ENCODE peak calls at places on chromosomes 1 and 21, in seven cellular contexts. One of them, this sample, is unnamed.

GRCh38 chr1:84506729-84507453 is 510 bp upstream of the GNG5 start:
- DNase-seq in activated CD8-positive, alpha-beta memory T cell treated with anti-CD3 and anti-CD28 coated beads for 24 hours: no peak
- DNase-seq in GOT3: no peak
- DNase-seq in T-helper 2 cell: no peak
- DNase-seq in fibroblast of lung: no peak
- DNase-seq in NT2/D1: no peak
- DNase-seq in posterior cingulate gyrus: no peak
- DNase-seq in this sample: no peak

GRCh38 chr1:181737056-181737455 is 253.7 kb downstream of the CACNA1E start:
- DNase-seq in activated CD8-positive, alpha-beta memory T cell treated with anti-CD3 and anti-CD28 coated beads for 24 hours: no peak
- DNase-seq in GOT3: no peak
- DNase-seq in T-helper 2 cell: no peak
- DNase-seq in fibroblast of lung: no peak
- DNase-seq in NT2/D1: no peak
- DNase-seq in posterior cingulate gyrus: no peak
- DNase-seq in this sample: no peak

GRCh38 chr1:1578371-1578940 is 3.8 kb upstream of the SSU72 start:
- DNase-seq in activated CD8-positive, alpha-beta memory T cell treated with anti-CD3 and anti-CD28 coated beads for 24 hours: no peak
- DNase-seq in GOT3: no peak
- DNase-seq in T-helper 2 cell: no peak
- DNase-seq in fibroblast of lung: no peak
- DNase-seq in NT2/D1: no peak
- DNase-seq in posterior cingulate gyrus: peak; percentile 49
- DNase-seq in this sample: no peak

GRCh38 chr1:198220428-198220827 is 63.6 kb downstream of the NEK7 start:
- DNase-seq in activated CD8-positive, alpha-beta memory T cell treated with anti-CD3 and anti-CD28 coated beads for 24 hours: no peak
- DNase-seq in GOT3: no peak
- DNase-seq in T-helper 2 cell: no peak
- DNase-seq in fibroblast of lung: peak; percentile 79
- DNase-seq in NT2/D1: no peak
- DNase-seq in posterior cingulate gyrus: no peak
- DNase-seq in this sample: no peak

GRCh38 chr1:1832820-1833219 is 54.5 kb upstream of the NADK start:
- DNase-seq in activated CD8-positive, alpha-beta memory T cell treated with anti-CD3 and anti-CD28 coated beads for 24 hours: no peak
- DNase-seq in GOT3: no peak
- DNase-seq in T-helper 2 cell: no peak
- DNase-seq in fibroblast of lung: no peak
- DNase-seq in NT2/D1: no peak
- DNase-seq in posterior cingulate gyrus: no peak
- DNase-seq in this sample: no peak

GRCh38 chr1:202304370-202304769 is 37.4 kb downstream of the UBE2T start:
- DNase-seq in activated CD8-positive, alpha-beta memory T cell treated with anti-CD3 and anti-CD28 coated beads for 24 hours: no peak
- DNase-seq in GOT3: no peak
- DNase-seq in T-helper 2 cell: no peak
- DNase-seq in fibroblast of lung: no peak
- DNase-seq in NT2/D1: no peak
- DNase-seq in posterior cingulate gyrus: no peak
- DNase-seq in this sample: no peak

GRCh38 chr1:91004145-91004544 is 17.7 kb downstream of the ZNF644 start:
- DNase-seq in activated CD8-positive, alpha-beta memory T cell treated with anti-CD3 and anti-CD28 coated beads for 24 hours: no peak
- DNase-seq in GOT3: no peak
- DNase-seq in T-helper 2 cell: no peak
- DNase-seq in fibroblast of lung: no peak
- DNase-seq in NT2/D1: no peak
- DNase-seq in posterior cingulate gyrus: no peak
- DNase-seq in this sample: no peak

GRCh38 chr1:110407260-110408210 is at the start of gene LAMTOR5:
- DNase-seq in activated CD8-positive, alpha-beta memory T cell treated with anti-CD3 and anti-CD28 coated beads for 24 hours: peak; percentile 95
- DNase-seq in GOT3: peak; percentile 42
- DNase-seq in T-helper 2 cell: peak; percentile 75
- DNase-seq in fibroblast of lung: peak; percentile 94
- DNase-seq in NT2/D1: peak; percentile 78
- DNase-seq in posterior cingulate gyrus: peak; percentile 98
- DNase-seq in this sample: peak; percentile 38

GRCh38 chr1:73176902-73177301 is 894.6 kb upstream of the NEGR1 start:
- DNase-seq in activated CD8-positive, alpha-beta memory T cell treated with anti-CD3 and anti-CD28 coated beads for 24 hours: no peak
- DNase-seq in GOT3: no peak
- DNase-seq in T-helper 2 cell: no peak
- DNase-seq in fibroblast of lung: no peak
- DNase-seq in NT2/D1: peak; percentile 20
- DNase-seq in posterior cingulate gyrus: no peak
- DNase-seq in this sample: no peak

GRCh38 chr1:18618546-18619466 is 11.8 kb upstream of the PAX7 start:
- DNase-seq in activated CD8-positive, alpha-beta memory T cell treated with anti-CD3 and anti-CD28 coated beads for 24 hours: no peak
- DNase-seq in GOT3: no peak
- DNase-seq in T-helper 2 cell: no peak
- DNase-seq in fibroblast of lung: no peak
- DNase-seq in NT2/D1: no peak
- DNase-seq in posterior cingulate gyrus: no peak
- DNase-seq in this sample: no peak

GRCh38 chr1:30051777-30052176 is 671.6 kb downstream of the MATN1 start:
- DNase-seq in activated CD8-positive, alpha-beta memory T cell treated with anti-CD3 and anti-CD28 coated beads for 24 hours: no peak
- DNase-seq in GOT3: no peak
- DNase-seq in T-helper 2 cell: no peak
- DNase-seq in fibroblast of lung: no peak
- DNase-seq in NT2/D1: no peak
- DNase-seq in posterior cingulate gyrus: no peak
- DNase-seq in this sample: no peak

GRCh38 chr21:43031121-43031624 is 44.5 kb downstream of the CBS start:
- DNase-seq in activated CD8-positive, alpha-beta memory T cell treated with anti-CD3 and anti-CD28 coated beads for 24 hours: no peak
- DNase-seq in GOT3: no peak
- DNase-seq in T-helper 2 cell: no peak
- DNase-seq in fibroblast of lung: no peak
- DNase-seq in NT2/D1: no peak
- DNase-seq in posterior cingulate gyrus: peak; percentile 7
- DNase-seq in this sample: no peak

GRCh38 chr1:212127219-212127618 is 91.7 kb downstream of the DTL start:
- DNase-seq in activated CD8-positive, alpha-beta memory T cell treated with anti-CD3 and anti-CD28 coated beads for 24 hours: no peak
- DNase-seq in GOT3: no peak
- DNase-seq in T-helper 2 cell: no peak
- DNase-seq in fibroblast of lung: no peak
- DNase-seq in NT2/D1: peak; percentile 68
- DNase-seq in posterior cingulate gyrus: no peak
- DNase-seq in this sample: no peak

GRCh38 chr1:1759456-1760344 is 18.6 kb downstream of the NADK start:
- DNase-seq in activated CD8-positive, alpha-beta memory T cell treated with anti-CD3 and anti-CD28 coated beads for 24 hours: no peak
- DNase-seq in GOT3: no peak
- DNase-seq in T-helper 2 cell: no peak
- DNase-seq in fibroblast of lung: no peak
- DNase-seq in NT2/D1: no peak
- DNase-seq in posterior cingulate gyrus: no peak
- DNase-seq in this sample: no peak

GRCh38 chr1:154479764-154480421 is 22.1 kb upstream of the TDRD10 start:
- DNase-seq in activated CD8-positive, alpha-beta memory T cell treated with anti-CD3 and anti-CD28 coated beads for 24 hours: peak; percentile 79
- DNase-seq in GOT3: peak; percentile 16
- DNase-seq in T-helper 2 cell: no peak
- DNase-seq in fibroblast of lung: peak; percentile 90
- DNase-seq in NT2/D1: peak; percentile 75
- DNase-seq in posterior cingulate gyrus: no peak
- DNase-seq in this sample: peak; percentile 76

GRCh38 chr1:208201241-208201640 is 42.9 kb downstream of the PLXNA2 start:
- DNase-seq in activated CD8-positive, alpha-beta memory T cell treated with anti-CD3 and anti-CD28 coated beads for 24 hours: no peak
- DNase-seq in GOT3: no peak
- DNase-seq in T-helper 2 cell: no peak
- DNase-seq in fibroblast of lung: peak; percentile 91
- DNase-seq in NT2/D1: no peak
- DNase-seq in posterior cingulate gyrus: no peak
- DNase-seq in this sample: no peak

GRCh38 chr1:44464361-44464760 is 59.3 kb downstream of the RNF220 start:
- DNase-seq in activated CD8-positive, alpha-beta memory T cell treated with anti-CD3 and anti-CD28 coated beads for 24 hours: no peak
- DNase-seq in GOT3: no peak
- DNase-seq in T-helper 2 cell: no peak
- DNase-seq in fibroblast of lung: no peak
- DNase-seq in NT2/D1: no peak
- DNase-seq in posterior cingulate gyrus: no peak
- DNase-seq in this sample: no peak